ENCODE peak calls at places on chromosome 4, in four cellular contexts. S is HepG2, A is K562, H is HCT116. O is an unnamed sample.

GRCh38 chr4:153594208-153594607 is 89.9 kb upstream of the TLR2 start:
- DNase-seq in S (no peak), A (no peak), H (no peak), O (no peak)

GRCh38 chr4:54224960-54225670 is 4.0 kb upstream of the PDGFRA start:
- DNase-seq in S (no peak), A (no peak), H (no peak), O (no peak)

GRCh38 chr4:11182586-11183357 is 245.9 kb downstream of the HS3ST1 start:
- DNase-seq in S (no peak), A (no peak), H (no peak), O (no peak)

GRCh38 chr4:118738999-118739690 is 54.0 kb downstream of the METTL14 start:
- DNase-seq in S (no peak), A (no peak), H (no peak), O (no peak)

GRCh38 chr4:147760695-147761094 is 28.8 kb downstream of the ARHGAP10 start:
- DNase-seq in S (no peak), A (no peak), H (no peak), O (no peak)

GRCh38 chr4:156976147-156976546 is 4.5 kb upstream of the PDGFC start:
- DNase-seq in S (no peak), A (no peak), H (no peak), O (no peak)

GRCh38 chr4:85798011-85798770 is 323.2 kb downstream of the ARHGAP24 start:
- DNase-seq in S (no peak), A (no peak), H (no peak), O (no peak)

GRCh38 chr4:997375-998071 is 4.3 kb upstream of the SLC26A1 start:
- DNase-seq in S (no peak), A (peak; percentile 86), H (no peak), O (no peak)

GRCh38 chr4:159248383-159249178 is 145.7 kb downstream of the RAPGEF2 start:
- DNase-seq in S (peak; percentile 47), A (no peak), H (no peak), O (no peak)

GRCh38 chr4:182604953-182605352 is 312.2 kb downstream of the DCTD start:
- DNase-seq in S (no peak), A (no peak), H (no peak), O (no peak)

GRCh38 chr4:184617611-184618196 is 31.5 kb downstream of the CASP3 start:
- DNase-seq in S (no peak), A (peak; percentile 17), H (no peak), O (no peak)

GRCh38 chr4:10584042-10584441 is 100.5 kb downstream of the CLNK start:
- DNase-seq in S (peak; percentile 6), A (no peak), H (no peak), O (no peak)

GRCh38 chr4:165326831-165327210 is 648 bp upstream of the MSMO1 start:
- DNase-seq in S (peak; percentile 57), A (peak; percentile 54), H (no peak), O (no peak)

GRCh38 chr4:6347511-6348045 is 77.9 kb downstream of the WFS1 start:
- DNase-seq in S (no peak), A (no peak), H (no peak), O (no peak)

GRCh38 chr4:145956288-145956890 is 17.8 kb upstream of the ZNF827 start:
- DNase-seq in S (peak; percentile 40), A (peak; percentile 56), H (no peak), O (peak; percentile 20)

GRCh38 chr4:142474398-142475087 is 371.6 kb downstream of the INPP4B start:
- DNase-seq in S (no peak), A (no peak), H (peak; percentile 53), O (no peak)
- TF ChIP-seq TCF7L2 in S (no peak), A (no peak), H (no peak), O (no peak)

GRCh38 chr4:73661646-73662119 is 41.4 kb upstream of the RASSF6 start:
- DNase-seq in S (no peak), A (peak; percentile 30), H (no peak), O (no peak)
- TF ChIP-seq TCF7L2 in S (no peak), A (no peak), H (no peak), O (no peak)

DNA sequence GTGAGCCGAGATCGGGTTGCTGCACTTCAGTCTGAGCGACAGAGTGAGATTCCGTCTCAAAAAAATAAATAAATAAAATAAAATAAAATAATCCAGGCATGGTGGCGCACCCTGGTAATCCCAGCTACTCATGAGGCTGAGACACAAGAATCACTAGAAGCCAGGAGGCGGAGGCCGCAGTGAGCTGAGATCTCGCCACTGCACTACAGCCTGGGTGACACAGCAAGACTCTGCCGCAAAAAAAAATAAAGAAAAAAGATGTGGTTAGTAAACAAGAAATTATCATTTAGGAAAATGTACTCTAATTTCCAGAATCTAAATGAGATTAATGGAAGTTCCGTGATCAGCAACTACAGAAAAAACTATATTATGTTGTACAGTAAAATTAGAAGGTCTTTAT is 14.5 kb upstream of the LRBA start:
- DNase-seq in S (no peak), A (no peak), H (no peak), O (no peak)
- TF ChIP-seq TCF7L2 in S (no peak), A (no peak), H (no peak), O (no peak)

DNA sequence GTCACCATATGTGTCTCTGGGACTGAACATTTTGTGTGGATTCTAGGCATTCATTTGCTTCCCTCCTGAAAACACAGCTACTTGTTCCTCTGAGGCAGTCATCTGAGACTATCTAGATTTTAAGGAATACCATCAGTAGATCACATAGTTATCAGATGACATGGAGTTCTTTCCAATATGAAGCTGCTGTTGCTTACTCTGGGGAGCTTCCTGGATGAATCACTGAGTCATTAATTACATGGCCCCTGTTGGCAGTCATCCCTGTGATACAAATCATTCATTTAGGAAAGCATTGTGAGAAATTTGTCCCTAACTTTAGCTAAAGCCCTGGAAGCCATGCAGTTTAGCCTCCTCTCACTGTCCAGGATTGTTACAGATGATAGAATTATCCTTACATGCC is 98.2 kb upstream of the ARSJ start:
- DNase-seq in S (no peak), A (no peak), H (peak; percentile 26), O (peak; percentile 2)
- TF ChIP-seq TCF7L2 in S (no peak), A (no peak), H (no peak), O (no peak)

DNA sequence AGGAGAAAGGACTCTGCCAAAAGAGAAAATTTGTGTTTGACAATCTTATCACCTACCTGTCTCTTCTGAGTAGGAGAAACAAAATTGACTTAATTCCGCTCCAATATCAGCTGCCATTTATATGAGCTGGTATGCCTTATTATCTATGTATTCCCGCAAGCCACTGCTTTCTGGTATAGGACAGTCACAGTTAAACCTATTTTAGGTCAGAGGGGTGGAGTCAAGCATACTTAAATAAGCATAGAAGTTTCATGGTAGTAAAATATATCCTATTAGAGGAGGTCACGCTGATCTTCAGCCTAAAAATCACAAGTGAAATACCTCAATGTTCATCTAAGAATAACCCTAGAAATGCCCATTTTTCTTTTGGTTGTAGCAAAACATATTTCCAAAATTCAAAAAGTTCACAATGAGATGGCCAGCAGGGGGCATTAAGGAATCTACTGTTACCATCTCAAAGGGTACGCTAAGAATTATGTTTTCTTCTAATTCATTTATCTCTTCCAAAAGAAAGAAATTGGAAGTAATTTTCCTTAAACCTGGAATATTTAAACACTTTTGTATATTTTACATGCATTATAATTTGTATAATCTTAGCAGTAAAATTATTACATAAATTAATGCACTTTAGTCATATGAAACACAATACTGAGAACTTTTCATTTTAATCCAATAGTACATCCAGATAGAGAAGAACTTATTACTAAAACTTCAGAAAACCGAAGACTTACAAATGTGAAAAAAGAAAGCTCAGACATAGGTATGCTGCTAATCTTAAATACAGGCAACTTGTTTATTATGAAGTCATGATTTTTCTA is 10.5 kb downstream of the PPAT start:
- DNase-seq in S (no peak), A (peak; percentile 46), H (no peak), O (no peak)
- TF ChIP-seq TCF7L2 in S (no peak), A (no peak), H (no peak), O (no peak)

GRCh38 chr4:36348403-36348938 is 67.1 kb downstream of the DTHD1 start:
- DNase-seq in S (no peak), A (no peak), H (no peak), O (no peak)
- TF ChIP-seq TCF7L2 in S (no peak), A (no peak), H (no peak), O (no peak)

GRCh38 chr4:14844059-14844458 is 158.2 kb upstream of the CPEB2 start:
- DNase-seq in S (no peak), A (no peak), H (no peak), O (no peak)
- TF ChIP-seq TCF7L2 in S (no peak), A (no peak), H (no peak), O (no peak)

GRCh38 chr4:42483426-42484379 is 86.4 kb downstream of the SHISA3 start:
- DNase-seq in S (no peak), A (no peak), H (no peak), O (no peak)
- TF ChIP-seq TCF7L2 in S (no peak), A (no peak), H (no peak), O (no peak)

DNA sequence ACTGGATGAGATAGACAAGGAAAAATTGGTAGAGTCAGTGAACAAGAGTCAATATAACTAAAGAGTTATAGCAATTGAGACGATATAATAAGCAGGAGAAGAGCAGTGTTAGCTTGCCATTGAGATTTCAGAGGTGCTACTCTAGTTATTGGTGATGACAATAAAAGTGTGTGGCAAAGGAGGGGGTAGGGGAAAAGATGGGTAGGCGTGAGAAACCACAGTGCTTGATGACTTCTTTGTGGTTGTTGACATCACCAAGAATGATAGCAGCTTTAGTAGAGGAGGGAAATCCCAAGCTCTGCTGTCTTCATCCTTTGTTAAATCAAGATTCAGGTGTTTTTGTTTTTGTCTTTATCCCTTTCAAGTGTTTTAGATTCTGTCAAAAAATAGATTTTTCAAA is 179.9 kb upstream of the PPP3CA start:
- DNase-seq in S (no peak), A (no peak), H (no peak), O (no peak)
- TF ChIP-seq TCF7L2 in S (no peak), A (no peak), H (no peak), O (no peak)

DNA sequence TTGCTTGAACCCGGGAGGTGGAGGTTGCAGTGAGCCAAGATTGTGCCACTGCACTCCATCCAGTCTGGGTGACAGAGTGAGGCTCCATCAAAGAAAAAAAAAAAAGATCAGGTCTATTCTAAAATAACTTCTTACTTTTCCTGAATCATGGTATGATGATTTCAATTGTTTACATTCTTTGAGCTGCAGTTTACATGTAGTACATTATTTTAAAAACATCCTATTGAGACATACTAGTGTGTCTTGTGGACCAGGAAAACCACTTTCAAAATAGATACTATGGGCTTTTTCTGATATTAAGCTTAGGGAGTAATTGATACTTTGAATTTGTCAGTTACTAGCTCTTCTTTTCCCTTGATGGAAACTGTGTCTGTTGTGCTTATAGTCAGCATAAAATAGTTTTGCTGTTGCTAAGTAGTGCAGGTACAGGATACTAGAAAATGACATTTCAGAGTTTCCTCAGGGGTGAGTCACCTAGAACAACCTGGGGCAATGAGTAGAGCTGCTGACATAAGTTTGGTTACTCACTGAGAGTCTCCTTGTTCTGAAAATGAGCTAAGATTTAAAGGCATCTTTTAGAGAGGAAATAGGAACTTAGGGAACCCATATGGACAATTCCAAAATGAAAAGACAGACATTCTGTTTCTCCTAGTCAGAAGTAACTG is 53.2 kb upstream of the C4orf54 start:
- DNase-seq in S (no peak), A (no peak), H (no peak), O (no peak)
- TF ChIP-seq TCF7L2 in S (no peak), A (no peak), H (no peak), O (no peak)